ENCODE peak calls at places on chromosomes 5 and 9, in four cellular contexts. Y is A549, Q is lower lobe of right lung, E is OCI-LY7. I is an unnamed sample. For H3K4me1, the result is how much of the 10 kb centered on the place peaks cover.

GRCh38 chr9:124450241-124450924 is at the start of gene ADGRD2:
- DNase-seq in Q (no peak), E (no peak), Y (no peak), I (no peak)

GRCh38 chr5:150585781-150586461 is 54.5 kb upstream of the SYNPO start:
- DNase-seq in Y (no peak), Q (no peak), E (no peak), I (no peak)

GRCh38 chr9:133989554-133990365 is 2.4 kb downstream of the VAV2 start:
- DNase-seq in E (no peak), Y (no peak), Q (no peak), I (no peak)

GRCh38 chr9:97904725-97905124 is 17.6 kb downstream of the TRMO start:
- DNase-seq in Y (no peak), E (no peak), Q (no peak), I (no peak)

GRCh38 chr5:95615164-95615467 is 4.8 kb upstream of the GPR150 start:
- DNase-seq in Y (no peak), E (no peak), Q (no peak), I (no peak)

GRCh38 chr5:135448796-135449507 is 1.8 kb upstream of the DCANP1 start:
- DNase-seq in Q (no peak), E (no peak), Y (no peak), I (no peak)

GRCh38 chr9:126705311-126705766 is 91.6 kb downstream of the LMX1B start:
- DNase-seq in Q (peak), Y (peak), E (peak), I (peak)

GRCh38 chr5:167759411-167759821 is 532.0 kb upstream of the WWC1 start:
- DNase-seq in Q (no peak), Y (peak), E (no peak), I (peak)

GRCh38 chr5:177320879-177321278 is 9.2 kb upstream of the MXD3 start:
- DNase-seq in E (no peak), Q (peak), Y (no peak), I (no peak)

GRCh38 chr9:76876098-76876497 is 29.8 kb downstream of the PRUNE2 start:
- DNase-seq in E (no peak), Q (no peak), Y (no peak), I (peak)

GRCh38 chr9:105150991-105151685 is 93.3 kb upstream of the SLC44A1 start:
- DNase-seq in Q (no peak), Y (peak), E (no peak), I (no peak)

GRCh38 chr5:179295778-179296149 is 49.5 kb downstream of the ADAMTS2 start:
- DNase-seq in Y (no peak), Q (no peak), E (no peak), I (no peak)

GRCh38 chr9:79611091-79611614 is 39.4 kb downstream of the TLE4 start:
- DNase-seq in E (peak), Y (no peak), Q (no peak), I (peak)

GRCh38 chr5:121430538-121430937 is 421.1 kb upstream of the FTMT start:
- DNase-seq in E (no peak), Y (no peak), Q (no peak), I (no peak)

GRCh38 chr5:151406322-151406947 is 41.0 kb upstream of the SLC36A1 start:
- DNase-seq in Q (no peak), Y (peak), E (peak), I (no peak)

GRCh38 chr5:111254613-111255012 is 30.4 kb downstream of the CAMK4 start:
- DNase-seq in Y (no peak), Q (no peak), E (peak), I (no peak)

GRCh38 chr5:72523960-72524582 is 16.9 kb upstream of the ZNF366 start:
- DNase-seq in Y (peak), Q (no peak), E (peak), I (peak)

GRCh38 chr5:83471405-83472212 is at the start of gene VCAN:
- DNase-seq in Q (peak), Y (peak), E (no peak), I (peak)

GRCh38 chr9:111423389-111423788 is 60.8 kb downstream of the ECPAS start:
- DNase-seq in Y (no peak), Q (no peak), E (no peak), I (no peak)
- H3K27ac ChIP-seq in Y (no peak), Q (no peak), E (no peak), I (no peak)

GRCh38 chr5:39186289-39186688 is 33.1 kb downstream of the FYB1 start:
- DNase-seq in E (no peak), Q (no peak), Y (no peak), I (no peak)
- H3K4me1 ChIP-seq in E (under half), Q (under half), Y (under half), I (under half)

DNA sequence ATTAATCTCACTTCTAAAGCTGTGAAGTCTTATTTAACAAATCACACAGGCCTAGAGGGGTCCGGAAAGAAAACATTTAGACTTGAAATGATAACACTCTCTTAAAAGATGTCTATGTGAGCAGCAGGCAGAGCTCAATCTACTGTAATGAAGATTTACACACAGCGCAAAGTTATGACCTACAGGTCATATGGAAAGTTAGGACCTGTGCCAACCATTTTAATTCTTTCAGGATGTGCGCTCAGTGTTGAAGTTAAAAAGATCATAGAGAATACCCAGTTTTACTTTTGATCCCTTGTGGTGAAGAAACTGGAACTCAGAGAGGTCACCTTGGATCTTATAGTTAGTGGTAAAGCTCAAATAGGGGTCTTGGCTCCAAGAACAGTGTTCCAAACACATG is 3.1 kb upstream of the CREBRF start:
- DNase-seq in Y (no peak), E (peak), Q (no peak), I (no peak)
- TF ChIP-seq CTCF in Y (no peak), E (no peak), Q (no peak), I (no peak)

DNA sequence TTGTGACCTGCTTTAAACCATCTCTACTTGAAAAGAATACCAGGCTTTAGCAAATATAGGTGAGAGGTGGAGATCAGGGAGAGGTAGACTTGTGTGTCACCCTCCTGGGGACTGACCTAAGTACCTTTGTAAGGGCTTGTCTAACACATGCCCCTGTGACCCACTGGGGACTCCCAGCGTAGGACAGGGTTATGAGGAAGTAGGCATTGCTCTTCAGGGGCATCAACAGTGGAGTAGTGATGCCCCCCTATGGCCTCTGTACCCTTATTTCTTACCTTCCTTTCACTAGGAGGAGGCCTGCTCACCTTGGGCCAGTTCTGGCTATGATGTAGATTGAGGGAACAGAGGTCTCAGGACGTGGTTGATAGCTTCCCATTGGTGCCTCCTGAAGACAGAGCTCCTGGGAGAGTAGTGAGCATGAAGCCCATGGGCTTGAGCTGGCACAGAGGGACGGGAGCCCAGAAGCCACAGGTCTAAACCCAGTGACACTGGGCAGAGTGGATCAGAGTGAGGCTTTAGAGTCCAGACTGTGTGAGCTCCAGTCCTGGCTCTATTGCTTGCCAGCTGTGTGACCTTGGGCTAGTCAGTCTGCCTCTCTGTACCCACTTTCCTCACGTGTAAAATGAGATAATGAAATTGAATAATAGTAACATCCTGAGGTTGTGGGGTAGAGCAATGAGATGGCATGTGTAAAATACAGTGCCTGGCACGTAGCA is 191.7 kb downstream of the AOPEP start:
- DNase-seq in Y (peak), Q (no peak), E (peak), I (no peak)
- H3K27ac ChIP-seq in Y (peak), Q (no peak), E (no peak), I (no peak)

GRCh38 chr5:180818942-180819341 is 16.3 kb upstream of the MGAT1 start:
- DNase-seq in E (no peak), Y (no peak), Q (no peak), I (no peak)

GRCh38 chr5:180823938-180824629 is 21.5 kb upstream of the MGAT1 start:
- DNase-seq in E (no peak), Q (no peak), Y (no peak), I (no peak)

GRCh38 chr5:180820788-180821321 is 18.2 kb upstream of the MGAT1 start:
- DNase-seq in Y (no peak), E (peak), Q (no peak), I (no peak)

GRCh38 chr5:180823346-180823745 is 20.7 kb upstream of the MGAT1 start:
- DNase-seq in Y (no peak), Q (no peak), E (no peak), I (no peak)

GRCh38 chr5:180821538-180821937 is 18.9 kb upstream of the MGAT1 start:
- DNase-seq in Y (no peak), E (no peak), Q (no peak), I (no peak)
- H3K4me1 ChIP-seq in Y (under half), E (half or more), Q (half or more), I (under half)

GRCh38 chr9:21479152-21479702 is 2.9 kb downstream of the IFNE start:
- DNase-seq in E (no peak), Y (no peak), Q (no peak), I (no peak)

GRCh38 chr9:21470126-21470525 is 12.0 kb downstream of the IFNE start:
- DNase-seq in Y (no peak), E (no peak), Q (no peak), I (no peak)

GRCh38 chr9:21477466-21477865 is 4.6 kb downstream of the IFNE start:
- DNase-seq in E (no peak), Q (no peak), Y (no peak), I (peak)

DNA sequence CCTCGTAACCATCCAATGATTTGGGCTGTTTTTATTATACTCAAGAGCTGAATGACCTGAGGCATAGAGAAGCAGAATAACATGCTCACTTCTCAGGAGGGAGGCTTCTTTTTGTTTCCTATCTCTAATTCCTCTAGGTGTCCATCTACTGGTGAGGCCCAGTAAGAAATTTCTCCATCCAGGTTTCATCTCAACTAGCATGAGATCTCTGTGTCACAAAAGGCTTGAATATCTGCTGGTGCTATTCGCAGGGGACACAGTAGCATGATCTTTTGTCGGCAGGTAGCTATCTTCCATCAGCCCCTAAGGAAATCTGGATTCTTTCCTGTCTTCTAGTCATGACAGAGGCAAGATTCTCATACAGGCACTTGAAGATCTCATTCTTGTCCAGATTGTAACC is 8.9 kb downstream of the IFNE start:
- DNase-seq in E (no peak), Y (no peak), Q (no peak), I (no peak)
- TF ChIP-seq CTCF in E (no peak), Y (peak), Q (no peak), I (peak)

GRCh38 chr9:102642651-102643050 is 352.5 kb upstream of the CYLC2 start:
- DNase-seq in E (no peak), Q (no peak), Y (no peak), I (no peak)
- H3K27ac ChIP-seq in E (no peak), Q (no peak), Y (no peak), I (no peak)